ENCODE peak calls at places on chromosomes 16 and 17, in five cellular contexts. One of them, this sample, is unnamed.

GRCh38 chr17:57985675-57985974 is 2.4 kb downstream of the VEZF1 start:
- DNase-seq in GM12865: no peak
- DNase-seq in AG04450: no peak
- DNase-seq in BJ: no peak
- DNase-seq in psoas muscle: no peak
- DNase-seq in this sample: no peak

GRCh38 chr17:1422907-1423306 is 22.9 kb upstream of the YWHAE start:
- DNase-seq in GM12865: no peak
- DNase-seq in AG04450: peak; percentile 87
- DNase-seq in BJ: peak; percentile 78
- DNase-seq in psoas muscle: no peak
- DNase-seq in this sample: peak; percentile 59

GRCh38 chr17:75242461-75243042 is 18.9 kb downstream of the GGA3 start:
- DNase-seq in GM12865: no peak
- DNase-seq in AG04450: no peak
- DNase-seq in BJ: no peak
- DNase-seq in psoas muscle: no peak
- DNase-seq in this sample: no peak

GRCh38 chr16:81817296-81817695 is 38.2 kb downstream of the PLCG2 start:
- DNase-seq in GM12865: peak; percentile 89
- DNase-seq in AG04450: no peak
- DNase-seq in BJ: no peak
- DNase-seq in psoas muscle: no peak
- DNase-seq in this sample: no peak

GRCh38 chr17:8067806-8068205 is 19.7 kb downstream of the ALOX12B start:
- DNase-seq in GM12865: no peak
- DNase-seq in AG04450: no peak
- DNase-seq in BJ: no peak
- DNase-seq in psoas muscle: no peak
- DNase-seq in this sample: no peak

GRCh38 chr17:82752371-82753200 is 721 bp downstream of the TBCD start:
- DNase-seq in GM12865: peak; percentile 35
- DNase-seq in AG04450: no peak
- DNase-seq in BJ: no peak
- DNase-seq in psoas muscle: peak; percentile 37
- DNase-seq in this sample: no peak

GRCh38 chr16:85752511-85753420 is 1.9 kb upstream of the C16orf74 start:
- DNase-seq in GM12865: peak; percentile 85
- DNase-seq in AG04450: no peak
- DNase-seq in BJ: no peak
- DNase-seq in psoas muscle: no peak
- DNase-seq in this sample: no peak

GRCh38 chr16:23501291-23501690 is 9.0 kb downstream of the GGA2 start:
- DNase-seq in GM12865: no peak
- DNase-seq in AG04450: no peak
- DNase-seq in BJ: no peak
- DNase-seq in psoas muscle: no peak
- DNase-seq in this sample: no peak

GRCh38 chr16:55271945-55272513 is 52.0 kb upstream of the IRX6 start:
- DNase-seq in GM12865: no peak
- DNase-seq in AG04450: no peak
- DNase-seq in BJ: no peak
- DNase-seq in psoas muscle: peak; percentile 39
- DNase-seq in this sample: no peak

GRCh38 chr16:79757968-79758367 is 157.4 kb upstream of the MAF start:
- DNase-seq in GM12865: no peak
- DNase-seq in AG04450: no peak
- DNase-seq in BJ: no peak
- DNase-seq in psoas muscle: no peak
- DNase-seq in this sample: no peak

GRCh38 chr17:79646721-79647455 is 36.0 kb upstream of the RBFOX3 start:
- DNase-seq in GM12865: no peak
- DNase-seq in AG04450: no peak
- DNase-seq in BJ: no peak
- DNase-seq in psoas muscle: no peak
- DNase-seq in this sample: no peak

GRCh38 chr16:50326835-50327465 is 41.8 kb downstream of the BRD7 start:
- DNase-seq in GM12865: peak; percentile 88
- DNase-seq in AG04450: no peak
- DNase-seq in BJ: no peak
- DNase-seq in psoas muscle: peak; percentile 24
- DNase-seq in this sample: no peak

GRCh38 chr17:36935681-36936454 is 1.4 kb upstream of the LHX1 start:
- DNase-seq in GM12865: no peak
- DNase-seq in AG04450: no peak
- DNase-seq in BJ: no peak
- DNase-seq in psoas muscle: no peak
- DNase-seq in this sample: no peak

GRCh38 chr16:2987854-2988253 is 7.6 kb upstream of the PKMYT1 start:
- DNase-seq in GM12865: no peak
- DNase-seq in AG04450: no peak
- DNase-seq in BJ: no peak
- DNase-seq in psoas muscle: no peak
- DNase-seq in this sample: no peak

GRCh38 chr16:71421911-71422310 is 19.9 kb downstream of the TLE7 start:
- DNase-seq in GM12865: peak; percentile 47
- DNase-seq in AG04450: no peak
- DNase-seq in BJ: no peak
- DNase-seq in psoas muscle: no peak
- DNase-seq in this sample: no peak

GRCh38 chr16:85735225-85735722 is 15.6 kb downstream of the C16orf74 start:
- DNase-seq in GM12865: peak; percentile 86
- DNase-seq in AG04450: no peak
- DNase-seq in BJ: no peak
- DNase-seq in psoas muscle: no peak
- DNase-seq in this sample: no peak

GRCh38 chr16:74309789-74310781 is 13.5 kb downstream of the PSMD7 start:
- DNase-seq in GM12865: peak; percentile 54
- DNase-seq in AG04450: peak; percentile 23
- DNase-seq in BJ: no peak
- DNase-seq in psoas muscle: no peak
- DNase-seq in this sample: peak; percentile 41

GRCh38 chr16:29148867-29149272 is 164.0 kb downstream of the LAT start:
- DNase-seq in GM12865: no peak
- DNase-seq in AG04450: no peak
- DNase-seq in BJ: no peak
- DNase-seq in psoas muscle: no peak
- DNase-seq in this sample: no peak

GRCh38 chr17:39084558-39084957 is 66.9 kb downstream of the PLXDC1 start:
- DNase-seq in GM12865: no peak
- DNase-seq in AG04450: no peak
- DNase-seq in BJ: no peak
- DNase-seq in psoas muscle: no peak
- DNase-seq in this sample: no peak

GRCh38 chr17:79036609-79037008 is 12.6 kb downstream of the C1QTNF1 start:
- DNase-seq in GM12865: no peak
- DNase-seq in AG04450: peak; percentile 78
- DNase-seq in BJ: peak; percentile 80
- DNase-seq in psoas muscle: no peak
- DNase-seq in this sample: peak; percentile 76

GRCh38 chr17:77441130-77441920 is 300.6 kb downstream of the SEC14L1 start:
- DNase-seq in GM12865: peak; percentile 98
- DNase-seq in AG04450: no peak
- DNase-seq in BJ: no peak
- DNase-seq in psoas muscle: no peak
- DNase-seq in this sample: no peak

GRCh38 chr16:73781297-73781696 is 515.3 kb upstream of the PSMD7 start:
- DNase-seq in GM12865: peak; percentile 38
- DNase-seq in AG04450: no peak
- DNase-seq in BJ: no peak
- DNase-seq in psoas muscle: no peak
- DNase-seq in this sample: no peak

GRCh38 chr16:57938936-57939871 is 31.7 kb downstream of the CNGB1 start:
- DNase-seq in GM12865: no peak
- DNase-seq in AG04450: no peak
- DNase-seq in BJ: peak; percentile 50
- DNase-seq in psoas muscle: peak; percentile 60
- DNase-seq in this sample: peak; percentile 39
- TF ChIP-seq CTCF in GM12865: peak; percentile 23
- TF ChIP-seq CTCF in AG04450: peak; percentile 2
- TF ChIP-seq CTCF in BJ: peak; percentile 17
- TF ChIP-seq CTCF in psoas muscle: no peak
- TF ChIP-seq CTCF in this sample: peak; percentile 20

GRCh38 chr16:979859-980594 is 1.5 kb upstream of the SOX8 start:
- DNase-seq in GM12865: no peak
- DNase-seq in AG04450: no peak
- DNase-seq in BJ: no peak
- DNase-seq in psoas muscle: no peak
- DNase-seq in this sample: no peak

GRCh38 chr16:982152-983043 is 828 bp downstream of the SOX8 start:
- DNase-seq in GM12865: no peak
- DNase-seq in AG04450: no peak
- DNase-seq in BJ: no peak
- DNase-seq in psoas muscle: no peak
- DNase-seq in this sample: no peak

GRCh38 chr16:981695-982151 is at the start of gene SOX8:
- DNase-seq in GM12865: no peak
- DNase-seq in AG04450: no peak
- DNase-seq in BJ: no peak
- DNase-seq in psoas muscle: no peak
- DNase-seq in this sample: no peak

GRCh38 chr16:979106-979505 is 2.5 kb upstream of the SOX8 start:
- DNase-seq in GM12865: no peak
- DNase-seq in AG04450: no peak
- DNase-seq in BJ: no peak
- DNase-seq in psoas muscle: no peak
- DNase-seq in this sample: no peak

GRCh38 chr16:980595-980854 is 1.0 kb upstream of the SOX8 start:
- DNase-seq in GM12865: no peak
- DNase-seq in AG04450: no peak
- DNase-seq in BJ: no peak
- DNase-seq in psoas muscle: no peak
- DNase-seq in this sample: no peak
- H3K4me3 ChIP-seq in GM12865: no peak overlapping the region
- H3K4me3 ChIP-seq in AG04450: no peak overlapping the region
- H3K4me3 ChIP-seq in BJ: peak overlapping the region; percentile 46
- H3K4me3 ChIP-seq in psoas muscle: peak overlapping the region; percentile 61
- H3K4me3 ChIP-seq in this sample: peak overlapping the region; percentile 20

GRCh38 chr17:42309142-42309541 is 20.8 kb downstream of the STAT5A start:
- DNase-seq in GM12865: no peak
- DNase-seq in AG04450: no peak
- DNase-seq in BJ: no peak
- DNase-seq in psoas muscle: no peak
- DNase-seq in this sample: no peak
- TF ChIP-seq CTCF in GM12865: no peak
- TF ChIP-seq CTCF in AG04450: no peak
- TF ChIP-seq CTCF in BJ: no peak
- TF ChIP-seq CTCF in psoas muscle: no peak
- TF ChIP-seq CTCF in this sample: no peak

DNA sequence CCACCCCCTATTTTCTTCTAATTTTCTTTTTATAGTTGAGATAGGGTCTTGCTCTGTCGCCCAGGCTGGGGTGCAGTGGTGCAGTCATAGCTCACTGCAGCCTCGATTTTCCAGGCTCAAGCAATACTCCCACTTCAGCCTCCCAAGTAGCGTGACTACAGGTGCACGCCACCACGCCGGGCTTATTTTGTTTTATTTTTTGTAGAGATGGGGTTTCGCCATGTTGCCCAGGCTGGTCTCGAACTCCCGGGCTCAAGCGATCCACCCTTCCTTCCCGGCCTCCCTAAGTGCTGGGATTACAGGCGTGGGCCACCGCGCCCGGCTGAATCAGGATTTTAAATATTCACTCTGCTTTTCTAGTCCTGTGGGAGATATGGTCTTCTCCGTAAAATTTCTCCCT is 941 bp upstream of the GDPD1 start:
- DNase-seq in GM12865: no peak
- DNase-seq in AG04450: no peak
- DNase-seq in BJ: no peak
- DNase-seq in psoas muscle: no peak
- DNase-seq in this sample: no peak
- H3K4me3 ChIP-seq in GM12865: no peak overlapping the region
- H3K4me3 ChIP-seq in AG04450: no peak overlapping the region
- H3K4me3 ChIP-seq in BJ: no peak overlapping the region
- H3K4me3 ChIP-seq in psoas muscle: no peak overlapping the region
- H3K4me3 ChIP-seq in this sample: no peak overlapping the region

GRCh38 chr16:54060599-54061355 is 225.8 kb downstream of the IRX3 start:
- DNase-seq in GM12865: no peak
- DNase-seq in AG04450: no peak
- DNase-seq in BJ: no peak
- DNase-seq in psoas muscle: no peak
- DNase-seq in this sample: no peak

GRCh38 chr16:54063374-54063773 is 223.2 kb downstream of the IRX3 start:
- DNase-seq in GM12865: no peak
- DNase-seq in AG04450: no peak
- DNase-seq in BJ: no peak
- DNase-seq in psoas muscle: no peak
- DNase-seq in this sample: no peak

GRCh38 chr16:54059319-54059718 is 227.3 kb downstream of the IRX3 start:
- DNase-seq in GM12865: no peak
- DNase-seq in AG04450: no peak
- DNase-seq in BJ: no peak
- DNase-seq in psoas muscle: no peak
- DNase-seq in this sample: no peak

GRCh38 chr16:54061454-54061853 is 225.1 kb downstream of the IRX3 start:
- DNase-seq in GM12865: no peak
- DNase-seq in AG04450: no peak
- DNase-seq in BJ: no peak
- DNase-seq in psoas muscle: no peak
- DNase-seq in this sample: no peak

DNA sequence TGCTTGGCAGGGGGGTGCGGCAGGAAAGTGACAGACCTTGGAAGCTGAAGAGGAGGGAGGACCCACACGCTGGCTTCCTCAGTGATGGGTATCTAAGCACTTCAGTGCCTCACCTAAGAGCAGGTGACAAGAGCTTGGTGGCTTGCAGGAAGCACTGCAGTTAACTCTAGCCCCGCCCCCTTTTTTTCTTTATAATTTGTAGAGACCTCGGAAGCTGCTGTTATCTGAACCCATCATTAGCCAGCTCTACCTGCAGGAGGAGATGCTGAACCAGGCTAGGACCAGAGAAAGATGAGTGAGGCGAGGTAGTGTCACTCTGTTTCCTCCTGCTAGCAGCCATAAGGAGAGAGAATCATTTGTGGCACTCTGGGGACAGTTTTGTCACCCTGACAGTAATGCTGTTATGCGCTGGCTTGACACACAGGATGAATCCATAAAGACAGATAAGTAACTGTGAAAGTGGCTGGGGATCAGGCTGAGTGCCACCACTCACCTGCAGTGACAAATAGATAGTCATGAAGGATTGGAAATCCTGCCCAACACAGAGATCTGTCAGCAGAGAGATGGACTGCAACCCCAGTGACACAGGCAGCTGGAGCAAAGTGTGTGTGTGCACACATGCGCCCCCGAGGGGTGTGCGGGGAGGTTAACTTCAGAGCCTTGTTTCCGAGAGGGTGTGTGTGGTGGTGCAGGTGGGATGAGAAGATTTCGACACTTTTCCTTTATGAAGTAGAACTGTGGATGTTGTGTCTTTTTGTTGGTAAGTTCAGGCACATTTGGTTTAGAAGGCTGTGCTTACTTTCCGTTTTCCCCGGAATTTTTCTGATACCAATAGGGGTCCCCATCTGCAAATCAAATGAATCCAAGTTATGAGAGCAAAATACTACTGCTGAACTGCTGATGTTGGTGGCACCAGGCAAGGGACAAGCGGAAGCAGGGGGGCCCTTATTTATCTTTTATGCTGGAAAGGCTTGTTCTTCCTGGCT is 223.9 kb downstream of the IRX3 start:
- DNase-seq in GM12865: no peak
- DNase-seq in AG04450: no peak
- DNase-seq in BJ: no peak
- DNase-seq in psoas muscle: no peak
- DNase-seq in this sample: no peak
- TF ChIP-seq CTCF in GM12865: no peak
- TF ChIP-seq CTCF in AG04450: peak; percentile 7
- TF ChIP-seq CTCF in BJ: no peak
- TF ChIP-seq CTCF in psoas muscle: no peak
- TF ChIP-seq CTCF in this sample: no peak

GRCh38 chr16:88763502-88764053 is 21.4 kb downstream of the PIEZO1 start:
- DNase-seq in GM12865: no peak
- DNase-seq in AG04450: no peak
- DNase-seq in BJ: no peak
- DNase-seq in psoas muscle: no peak
- DNase-seq in this sample: no peak
- H3K4me3 ChIP-seq in GM12865: no peak overlapping the region
- H3K4me3 ChIP-seq in AG04450: no peak overlapping the region
- H3K4me3 ChIP-seq in BJ: no peak overlapping the region
- H3K4me3 ChIP-seq in psoas muscle: no peak overlapping the region
- H3K4me3 ChIP-seq in this sample: no peak overlapping the region

This sample was measured in HFF-Myc.